ENCODE peak calls at places on chromosome 21, in six cellular contexts. One of them, this sample, is unnamed. For H3K4me1 and H3K27me3, the result is how much of the 10 kb centered on the place peaks cover.

GRCh38 chr21:15121097-15121654 is 56.4 kb upstream of the NRIP1 start:
- DNase-seq in pancreas: no peak
- DNase-seq in vagina: no peak
- DNase-seq in CD8-positive, alpha-beta T cell: no peak
- DNase-seq in heart right ventricle: no peak
- DNase-seq in adrenal gland: no peak
- DNase-seq in this sample: no peak

GRCh38 chr21:37074195-37074510 is 1.1 kb downstream of the TTC3 start:
- DNase-seq in heart right ventricle: peak
- DNase-seq in pancreas: no peak
- DNase-seq in vagina: no peak
- DNase-seq in CD8-positive, alpha-beta T cell: no peak
- DNase-seq in adrenal gland: no peak
- DNase-seq in this sample: peak

GRCh38 chr21:16578912-16579311 is 849.1 kb downstream of the USP25 start:
- DNase-seq in heart right ventricle: no peak
- DNase-seq in pancreas: no peak
- DNase-seq in adrenal gland: no peak
- DNase-seq in vagina: no peak
- DNase-seq in CD8-positive, alpha-beta T cell: no peak
- DNase-seq in this sample: no peak

GRCh38 chr21:39313042-39313456 is 383 bp downstream of the BRWD1 start:
- DNase-seq in vagina: no peak
- DNase-seq in adrenal gland: peak
- DNase-seq in CD8-positive, alpha-beta T cell: peak
- DNase-seq in pancreas: no peak
- DNase-seq in heart right ventricle: no peak
- DNase-seq in this sample: peak

GRCh38 chr21:37087188-37087587 is 14.1 kb downstream of the TTC3 start:
- DNase-seq in heart right ventricle: no peak
- DNase-seq in adrenal gland: no peak
- DNase-seq in CD8-positive, alpha-beta T cell: no peak
- DNase-seq in pancreas: no peak
- DNase-seq in vagina: no peak
- DNase-seq in this sample: peak

GRCh38 chr21:29184047-29184446 is 53.6 kb downstream of the MAP3K7CL start:
- DNase-seq in adrenal gland: no peak
- DNase-seq in pancreas: no peak
- DNase-seq in vagina: no peak
- DNase-seq in CD8-positive, alpha-beta T cell: no peak
- DNase-seq in heart right ventricle: no peak
- DNase-seq in this sample: no peak

GRCh38 chr21:26833460-26833939 is 11.7 kb downstream of the ADAMTS1 start:
- DNase-seq in vagina: no peak
- DNase-seq in adrenal gland: peak
- DNase-seq in CD8-positive, alpha-beta T cell: no peak
- DNase-seq in pancreas: no peak
- DNase-seq in heart right ventricle: no peak
- DNase-seq in this sample: no peak

GRCh38 chr21:36704281-36704957 is 5.5 kb downstream of the SIM2 start:
- DNase-seq in CD8-positive, alpha-beta T cell: no peak
- DNase-seq in adrenal gland: peak
- DNase-seq in vagina: peak
- DNase-seq in pancreas: no peak
- DNase-seq in heart right ventricle: no peak
- DNase-seq in this sample: no peak

GRCh38 chr21:20997633-20998455 is at the start of gene NCAM2:
- DNase-seq in heart right ventricle: peak
- DNase-seq in CD8-positive, alpha-beta T cell: peak
- DNase-seq in pancreas: peak
- DNase-seq in adrenal gland: peak
- DNase-seq in vagina: no peak
- DNase-seq in this sample: peak

GRCh38 chr21:25639167-25639921 is at the start of gene JAM2:
- DNase-seq in pancreas: peak
- DNase-seq in CD8-positive, alpha-beta T cell: no peak
- DNase-seq in vagina: no peak
- DNase-seq in heart right ventricle: peak
- DNase-seq in adrenal gland: peak
- DNase-seq in this sample: peak

GRCh38 chr21:27734146-27734545 is 767.3 kb upstream of the ADAMTS5 start:
- DNase-seq in vagina: no peak
- DNase-seq in adrenal gland: no peak
- DNase-seq in heart right ventricle: no peak
- DNase-seq in pancreas: no peak
- DNase-seq in CD8-positive, alpha-beta T cell: no peak
- DNase-seq in this sample: no peak

GRCh38 chr21:29657228-29657989 is 282.4 kb downstream of the GRIK1 start:
- DNase-seq in CD8-positive, alpha-beta T cell: no peak
- DNase-seq in pancreas: no peak
- DNase-seq in vagina: no peak
- DNase-seq in adrenal gland: no peak
- DNase-seq in heart right ventricle: no peak
- DNase-seq in this sample: no peak

GRCh38 chr21:30443226-30443625 is 3.2 kb downstream of the KRTAP15-1 start:
- DNase-seq in vagina: no peak
- DNase-seq in pancreas: no peak
- DNase-seq in heart right ventricle: no peak
- DNase-seq in adrenal gland: no peak
- DNase-seq in CD8-positive, alpha-beta T cell: no peak
- DNase-seq in this sample: no peak

GRCh38 chr21:28333455-28334108 is 659.1 kb downstream of the LTN1 start:
- DNase-seq in adrenal gland: no peak
- DNase-seq in pancreas: no peak
- DNase-seq in vagina: no peak
- DNase-seq in CD8-positive, alpha-beta T cell: no peak
- DNase-seq in heart right ventricle: no peak
- DNase-seq in this sample: no peak

GRCh38 chr21:37436180-37436579 is 69.6 kb downstream of the DYRK1A start:
- DNase-seq in adrenal gland: no peak
- DNase-seq in CD8-positive, alpha-beta T cell: no peak
- DNase-seq in heart right ventricle: no peak
- DNase-seq in vagina: no peak
- DNase-seq in pancreas: no peak
- DNase-seq in this sample: no peak

GRCh38 chr21:13937236-13937635 is 273.5 kb downstream of the LIPI start:
- DNase-seq in vagina: no peak
- DNase-seq in heart right ventricle: no peak
- DNase-seq in pancreas: no peak
- DNase-seq in CD8-positive, alpha-beta T cell: no peak
- DNase-seq in adrenal gland: no peak
- DNase-seq in this sample: no peak

GRCh38 chr21:37896788-37897187 is 19.5 kb downstream of the KCNJ6 start:
- DNase-seq in CD8-positive, alpha-beta T cell: no peak
- DNase-seq in pancreas: no peak
- DNase-seq in vagina: peak
- DNase-seq in adrenal gland: no peak
- DNase-seq in heart right ventricle: no peak
- DNase-seq in this sample: no peak

GRCh38 chr21:41428311-41428710 is 2.3 kb downstream of the MX1 start:
- DNase-seq in vagina: no peak
- DNase-seq in heart right ventricle: no peak
- DNase-seq in adrenal gland: no peak
- DNase-seq in CD8-positive, alpha-beta T cell: no peak
- DNase-seq in pancreas: no peak
- DNase-seq in this sample: peak

GRCh38 chr21:42381347-42381984 is 14.4 kb downstream of the TMPRSS3 start:
- DNase-seq in vagina: no peak
- DNase-seq in pancreas: peak
- DNase-seq in CD8-positive, alpha-beta T cell: no peak
- DNase-seq in adrenal gland: peak
- DNase-seq in heart right ventricle: no peak
- DNase-seq in this sample: peak

GRCh38 chr21:17693801-17694200 is 81.1 kb upstream of the BTG3 start:
- DNase-seq in adrenal gland: no peak
- DNase-seq in heart right ventricle: no peak
- DNase-seq in pancreas: no peak
- DNase-seq in vagina: no peak
- DNase-seq in CD8-positive, alpha-beta T cell: no peak
- DNase-seq in this sample: no peak
- H3K4me3 ChIP-seq in adrenal gland: no peak
- H3K4me3 ChIP-seq in heart right ventricle: no peak
- H3K4me3 ChIP-seq in pancreas: no peak
- H3K4me3 ChIP-seq in vagina: no peak
- H3K4me3 ChIP-seq in CD8-positive, alpha-beta T cell: no peak
- H3K4me3 ChIP-seq in this sample: no peak

GRCh38 chr21:35204850-35205564 is 155.9 kb upstream of the RUNX1 start:
- DNase-seq in vagina: no peak
- DNase-seq in pancreas: peak
- DNase-seq in CD8-positive, alpha-beta T cell: no peak
- DNase-seq in adrenal gland: peak
- DNase-seq in heart right ventricle: peak
- DNase-seq in this sample: peak
- H3K4me1 ChIP-seq in vagina: under half
- H3K4me1 ChIP-seq in pancreas: under half
- H3K4me1 ChIP-seq in CD8-positive, alpha-beta T cell: under half
- H3K4me1 ChIP-seq in adrenal gland: under half
- H3K4me1 ChIP-seq in heart right ventricle: half or more
- H3K4me1 ChIP-seq in this sample: under half

GRCh38 chr21:45873418-45873817 is 108.2 kb upstream of the COL6A1 start:
- DNase-seq in adrenal gland: no peak
- DNase-seq in CD8-positive, alpha-beta T cell: no peak
- DNase-seq in vagina: no peak
- DNase-seq in pancreas: no peak
- DNase-seq in heart right ventricle: no peak
- DNase-seq in this sample: no peak
- H3K27me3 ChIP-seq in adrenal gland: under half
- H3K27me3 ChIP-seq in CD8-positive, alpha-beta T cell: under half
- H3K27me3 ChIP-seq in vagina: under half
- H3K27me3 ChIP-seq in pancreas: under half
- H3K27me3 ChIP-seq in heart right ventricle: under half
- H3K27me3 ChIP-seq in this sample: under half

GRCh38 chr21:44723177-44724131 is 12.1 kb upstream of the TSPEAR start:
- DNase-seq in vagina: no peak
- DNase-seq in heart right ventricle: no peak
- DNase-seq in adrenal gland: no peak
- DNase-seq in CD8-positive, alpha-beta T cell: no peak
- DNase-seq in pancreas: no peak
- DNase-seq in this sample: peak
- H3K4me3 ChIP-seq in vagina: no peak
- H3K4me3 ChIP-seq in heart right ventricle: no peak
- H3K4me3 ChIP-seq in adrenal gland: no peak
- H3K4me3 ChIP-seq in CD8-positive, alpha-beta T cell: peak
- H3K4me3 ChIP-seq in pancreas: no peak
- H3K4me3 ChIP-seq in this sample: peak

GRCh38 chr21:45130324-45130774 is 56.0 kb downstream of the ADARB1 start:
- DNase-seq in vagina: no peak
- DNase-seq in pancreas: no peak
- DNase-seq in adrenal gland: peak
- DNase-seq in heart right ventricle: no peak
- DNase-seq in CD8-positive, alpha-beta T cell: no peak
- DNase-seq in this sample: peak

GRCh38 chr21:45129231-45129923 is 55.0 kb downstream of the ADARB1 start:
- DNase-seq in pancreas: no peak
- DNase-seq in vagina: no peak
- DNase-seq in heart right ventricle: peak
- DNase-seq in CD8-positive, alpha-beta T cell: no peak
- DNase-seq in adrenal gland: peak
- DNase-seq in this sample: no peak

GRCh38 chr21:45132841-45133573 is 58.6 kb downstream of the ADARB1 start:
- DNase-seq in CD8-positive, alpha-beta T cell: no peak
- DNase-seq in vagina: no peak
- DNase-seq in pancreas: no peak
- DNase-seq in heart right ventricle: no peak
- DNase-seq in adrenal gland: no peak
- DNase-seq in this sample: no peak

GRCh38 chr21:45128613-45129226 is 54.3 kb downstream of the ADARB1 start:
- DNase-seq in CD8-positive, alpha-beta T cell: peak
- DNase-seq in vagina: no peak
- DNase-seq in heart right ventricle: peak
- DNase-seq in pancreas: peak
- DNase-seq in adrenal gland: peak
- DNase-seq in this sample: peak

GRCh38 chr21:45131537-45131999 is 57.2 kb downstream of the ADARB1 start:
- DNase-seq in CD8-positive, alpha-beta T cell: no peak
- DNase-seq in heart right ventricle: no peak
- DNase-seq in adrenal gland: no peak
- DNase-seq in vagina: no peak
- DNase-seq in pancreas: no peak
- DNase-seq in this sample: no peak
- H3K4me1 ChIP-seq in CD8-positive, alpha-beta T cell: under half
- H3K4me1 ChIP-seq in heart right ventricle: half or more
- H3K4me1 ChIP-seq in adrenal gland: under half
- H3K4me1 ChIP-seq in vagina: under half
- H3K4me1 ChIP-seq in pancreas: under half
- H3K4me1 ChIP-seq in this sample: under half

DNA sequence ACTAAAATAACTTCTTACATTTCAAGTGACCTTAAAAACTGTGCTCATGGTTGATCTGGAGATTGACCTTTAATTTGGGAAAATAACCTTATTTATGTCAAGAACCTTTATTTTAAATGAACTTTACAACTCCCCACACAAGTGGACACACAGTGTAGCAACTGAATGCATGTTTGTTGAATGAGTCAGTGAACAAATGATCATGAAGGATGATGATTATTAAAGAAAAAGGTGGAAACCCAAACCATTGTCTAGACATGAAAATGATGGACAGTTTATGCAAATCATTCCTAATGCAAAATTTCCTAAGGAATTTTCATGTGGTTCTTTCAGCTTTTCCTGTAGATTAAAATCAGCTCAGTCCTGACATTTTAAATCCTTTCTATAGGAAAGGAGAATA is 439.8 kb upstream of the RUNX1 start:
- DNase-seq in pancreas: no peak
- DNase-seq in heart right ventricle: no peak
- DNase-seq in vagina: no peak
- DNase-seq in CD8-positive, alpha-beta T cell: no peak
- DNase-seq in adrenal gland: no peak
- DNase-seq in this sample: no peak
- H3K27me3 ChIP-seq in pancreas: under half
- H3K27me3 ChIP-seq in heart right ventricle: under half
- H3K27me3 ChIP-seq in vagina: under half
- H3K27me3 ChIP-seq in CD8-positive, alpha-beta T cell: under half
- H3K27me3 ChIP-seq in adrenal gland: under half
- H3K27me3 ChIP-seq in this sample: under half

DNA sequence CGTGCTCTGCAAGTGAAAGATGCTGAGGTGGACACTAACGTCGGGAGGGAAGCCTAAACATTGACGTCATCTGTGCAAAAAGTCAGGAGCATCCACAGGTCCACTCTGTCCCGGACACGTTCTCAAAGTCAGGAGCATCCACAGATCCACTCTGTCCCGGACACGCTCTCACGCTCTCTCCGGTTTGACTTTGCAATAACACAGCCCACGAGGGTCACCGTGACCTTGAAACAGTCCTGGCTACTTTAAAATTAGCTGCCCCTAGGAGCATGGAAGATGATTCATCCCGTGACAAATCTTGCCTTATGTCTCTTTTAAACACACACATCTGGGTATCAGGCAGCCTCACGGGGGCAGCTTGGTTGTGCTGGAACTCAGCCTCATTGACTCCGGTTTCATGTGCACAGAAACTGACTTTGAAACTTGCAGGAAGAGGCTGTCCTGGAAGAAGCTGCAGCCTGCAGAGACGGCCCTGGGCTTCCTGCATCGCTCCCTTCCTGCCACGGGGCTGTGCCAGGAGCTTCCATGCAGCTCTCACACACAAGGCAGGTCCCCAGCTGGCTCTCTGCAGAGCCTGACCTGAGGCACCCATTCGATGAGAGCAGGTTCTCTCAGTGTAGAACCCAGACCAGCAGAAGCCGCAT is 18.1 kb upstream of the COL18A1 start:
- DNase-seq in adrenal gland: peak
- DNase-seq in pancreas: peak
- DNase-seq in CD8-positive, alpha-beta T cell: no peak
- DNase-seq in heart right ventricle: peak
- DNase-seq in vagina: no peak
- DNase-seq in this sample: peak
- H3K4me3 ChIP-seq in adrenal gland: no peak
- H3K4me3 ChIP-seq in pancreas: no peak
- H3K4me3 ChIP-seq in CD8-positive, alpha-beta T cell: no peak
- H3K4me3 ChIP-seq in heart right ventricle: no peak
- H3K4me3 ChIP-seq in vagina: no peak
- H3K4me3 ChIP-seq in this sample: no peak

This sample was measured in testis.